ENCODE peak calls at places on chromosome 6, in nine cellular contexts. C is tibial artery; H is heart right ventricle; F is astrocyte of the spinal cord; G is fibroblast of the conjunctiva; T is activated T-helper 1 cell treated with Interleukin-2 at 50 U/mL for 16 hours; D is RWPE1; L is Ammon's horn; I is activated naive CD4-positive, alpha-beta T cell treated with anti-CD3 and anti-CD28 coated beads, Interleukin-2, amount 50 U/mL, for 72 hours. Q is an unnamed sample.

GRCh38 chr6:65984089-65984488 is 277.1 kb upstream of the EYS start:
- DNase-seq in F (no peak), I (no peak), C (no peak), H (no peak), D (no peak), L (no peak), T (no peak), G (no peak), Q (no peak)

GRCh38 chr6:21213492-21213891 is 380.1 kb upstream of the SOX4 start:
- DNase-seq in I (no peak), F (no peak), L (no peak), T (no peak), H (no peak), D (no peak), C (no peak), G (no peak), Q (no peak)

GRCh38 chr6:42251911-42252637 is 34.4 kb upstream of the MRPS10 start:
- DNase-seq in C (no peak), D (no peak), F (peak; percentile 25), G (peak; percentile 77), T (no peak), H (peak; percentile 84), I (no peak), L (peak; percentile 37), Q (peak; percentile 18)

GRCh38 chr6:24861934-24862333 is 63.2 kb upstream of the ARMH2 start:
- DNase-seq in H (no peak), D (no peak), F (no peak), I (no peak), T (no peak), G (no peak), C (no peak), L (no peak), Q (no peak)

GRCh38 chr6:112332274-112332673 is 14.9 kb upstream of the RFPL4B start:
- DNase-seq in F (no peak), L (no peak), T (no peak), G (no peak), H (no peak), D (no peak), C (no peak), I (no peak), Q (no peak)

GRCh38 chr6:154302111-154302752 is 54.4 kb downstream of the IPCEF1 start:
- DNase-seq in I (no peak), F (peak; percentile 90), D (no peak), L (peak; percentile 46), H (no peak), G (no peak), C (no peak), T (no peak), Q (peak; percentile 61)

GRCh38 chr6:113082691-113083090 is 735.6 kb downstream of the RFPL4B start:
- DNase-seq in T (no peak), C (no peak), G (no peak), I (no peak), H (no peak), D (no peak), F (peak; percentile 74), L (no peak), Q (no peak)

GRCh38 chr6:149365197-149365596 is 34.9 kb upstream of the SUMO4 start:
- DNase-seq in D (no peak), T (no peak), I (no peak), C (no peak), H (no peak), L (no peak), G (no peak), F (no peak), Q (no peak)

GRCh38 chr6:22152871-22153270 is 144.0 kb downstream of the PRL start:
- DNase-seq in I (no peak), H (no peak), G (no peak), D (no peak), T (no peak), C (no peak), L (no peak), F (no peak), Q (no peak)

GRCh38 chr6:114887037-114887436 is 544.2 kb upstream of the HS3ST5 start:
- DNase-seq in C (no peak), G (no peak), D (no peak), L (no peak), F (no peak), I (no peak), H (no peak), T (no peak), Q (no peak)

GRCh38 chr6:156219973-156220372 is 557.2 kb upstream of the ARID1B start:
- DNase-seq in G (no peak), T (no peak), L (no peak), C (no peak), I (no peak), D (no peak), F (no peak), H (no peak), Q (no peak)

GRCh38 chr6:41638002-41638800 is at the start of gene MDFI:
- DNase-seq in L (no peak), C (no peak), G (no peak), H (no peak), I (no peak), F (peak; percentile 56), D (no peak), T (no peak), Q (no peak)

GRCh38 chr6:45512594-45512993 is 134.9 kb upstream of the SUPT3H start:
- DNase-seq in I (no peak), C (no peak), T (no peak), H (no peak), F (no peak), G (no peak), D (no peak), L (no peak), Q (no peak)

GRCh38 chr6:148840256-148840655 is 93.4 kb downstream of the UST start:
- DNase-seq in D (peak; percentile 49), G (no peak), L (no peak), T (no peak), I (no peak), F (no peak), H (no peak), C (no peak), Q (no peak)

GRCh38 chr6:143896096-143896880 is 32.0 kb downstream of the ZC2HC1B start:
- DNase-seq in C (no peak), I (no peak), L (peak; percentile 34), T (no peak), F (no peak), D (no peak), G (no peak), H (no peak), Q (no peak)

GRCh38 chr6:104526383-104526782 is 333.3 kb downstream of the HACE1 start:
- DNase-seq in F (no peak), C (no peak), D (no peak), G (no peak), T (no peak), I (no peak), L (no peak), H (no peak), Q (peak; percentile 24)

GRCh38 chr6:21188505-21189223 is 404.9 kb upstream of the SOX4 start:
- DNase-seq in I (no peak), G (no peak), F (peak; percentile 16), L (no peak), D (peak; percentile 54), T (no peak), C (no peak), H (no peak), Q (no peak)

Q was measured in globus pallidus.